ENCODE peak calls at places on chromosomes 13 and 19, in five cellular contexts. One of them, this sample, is unnamed.

GRCh38 chr13:101026736-101027398 is 352.3 kb upstream of the TMTC4 start:
- DNase-seq in stomach: no peak
- DNase-seq in K562: no peak
- DNase-seq in endothelial cell of umbilical vein: no peak
- DNase-seq in breast epithelium: no peak
- DNase-seq in this sample: no peak

GRCh38 chr13:27463500-27463899 is 13.1 kb upstream of the MTIF3 start:
- DNase-seq in stomach: no peak
- DNase-seq in K562: no peak
- DNase-seq in endothelial cell of umbilical vein: no peak
- DNase-seq in breast epithelium: no peak
- DNase-seq in this sample: no peak

GRCh38 chr19:6276447-6276846 is 3.3 kb downstream of the MLLT1 start:
- DNase-seq in stomach: no peak
- DNase-seq in K562: peak; percentile 75
- DNase-seq in endothelial cell of umbilical vein: peak; percentile 58
- DNase-seq in breast epithelium: no peak
- DNase-seq in this sample: no peak

GRCh38 chr19:51372649-51373504 is at the start of gene NKG7:
- DNase-seq in stomach: no peak
- DNase-seq in K562: peak; percentile 34
- DNase-seq in endothelial cell of umbilical vein: no peak
- DNase-seq in breast epithelium: no peak
- DNase-seq in this sample: no peak

GRCh38 chr13:39952244-39953233 is 297.1 kb downstream of the COG6 start:
- DNase-seq in stomach: no peak
- DNase-seq in K562: peak; percentile 10
- DNase-seq in endothelial cell of umbilical vein: peak; percentile 97
- DNase-seq in breast epithelium: no peak
- DNase-seq in this sample: no peak

GRCh38 chr13:108060111-108060510 is 155.2 kb downstream of the LIG4 start:
- DNase-seq in stomach: no peak
- DNase-seq in K562: no peak
- DNase-seq in endothelial cell of umbilical vein: no peak
- DNase-seq in breast epithelium: no peak
- DNase-seq in this sample: no peak

GRCh38 chr13:113333076-113333475 is 30.9 kb downstream of the GRTP1 start:
- DNase-seq in stomach: no peak
- DNase-seq in K562: no peak
- DNase-seq in endothelial cell of umbilical vein: no peak
- DNase-seq in breast epithelium: no peak
- DNase-seq in this sample: no peak

GRCh38 chr13:22498006-22498405 is 682.8 kb upstream of the SGCG start:
- DNase-seq in stomach: no peak
- DNase-seq in K562: no peak
- DNase-seq in endothelial cell of umbilical vein: no peak
- DNase-seq in breast epithelium: no peak
- DNase-seq in this sample: no peak

GRCh38 chr19:14775855-14776254 is 2.5 kb downstream of the ADGRE2 start:
- DNase-seq in stomach: peak; percentile 30
- DNase-seq in K562: peak; percentile 63
- DNase-seq in endothelial cell of umbilical vein: no peak
- DNase-seq in breast epithelium: peak; percentile 39
- DNase-seq in this sample: no peak

GRCh38 chr13:35164324-35164932 is 222.4 kb downstream of the NBEA start:
- DNase-seq in stomach: no peak
- DNase-seq in K562: peak; percentile 17
- DNase-seq in endothelial cell of umbilical vein: peak; percentile 59
- DNase-seq in breast epithelium: no peak
- DNase-seq in this sample: no peak

GRCh38 chr13:39538826-39539555 is 64.0 kb downstream of the LHFPL6 start:
- DNase-seq in stomach: no peak
- DNase-seq in K562: no peak
- DNase-seq in endothelial cell of umbilical vein: no peak
- DNase-seq in breast epithelium: no peak
- DNase-seq in this sample: no peak

GRCh38 chr19:33868076-33868735 is 71.5 kb downstream of the KCTD15 start:
- DNase-seq in stomach: peak; percentile 17
- DNase-seq in K562: no peak
- DNase-seq in endothelial cell of umbilical vein: peak; percentile 21
- DNase-seq in breast epithelium: peak; percentile 47
- DNase-seq in this sample: no peak

GRCh38 chr13:24005711-24006281 is 108.5 kb upstream of the C1QTNF9B start:
- DNase-seq in stomach: no peak
- DNase-seq in K562: no peak
- DNase-seq in endothelial cell of umbilical vein: no peak
- DNase-seq in breast epithelium: no peak
- DNase-seq in this sample: no peak

GRCh38 chr19:18674616-18675015 is 8.9 kb upstream of the CRTC1 start:
- DNase-seq in stomach: no peak
- DNase-seq in K562: no peak
- DNase-seq in endothelial cell of umbilical vein: no peak
- DNase-seq in breast epithelium: no peak
- DNase-seq in this sample: no peak

GRCh38 chr19:48638831-48639381 is 1.7 kb upstream of the DBP start:
- DNase-seq in stomach: no peak
- DNase-seq in K562: peak; percentile 77
- DNase-seq in endothelial cell of umbilical vein: no peak
- DNase-seq in breast epithelium: no peak
- DNase-seq in this sample: peak; percentile 92

GRCh38 chr13:44231786-44232516 is 141.7 kb upstream of the SERP2 start:
- DNase-seq in stomach: peak; percentile 82
- DNase-seq in K562: no peak
- DNase-seq in endothelial cell of umbilical vein: peak; percentile 71
- DNase-seq in breast epithelium: peak; percentile 90
- DNase-seq in this sample: no peak

GRCh38 chr13:44609137-44609536 is 33.0 kb upstream of the TSC22D1 start:
- DNase-seq in stomach: no peak
- DNase-seq in K562: no peak
- DNase-seq in endothelial cell of umbilical vein: no peak
- DNase-seq in breast epithelium: no peak
- DNase-seq in this sample: no peak

GRCh38 chr13:74114202-74114601 is 20.0 kb downstream of the KLF12 start:
- DNase-seq in stomach: no peak
- DNase-seq in K562: no peak
- DNase-seq in endothelial cell of umbilical vein: peak; percentile 28
- DNase-seq in breast epithelium: no peak
- DNase-seq in this sample: no peak

GRCh38 chr13:26867451-26868067 is 107.0 kb upstream of the GPR12 start:
- DNase-seq in stomach: no peak
- DNase-seq in K562: peak; percentile 26
- DNase-seq in endothelial cell of umbilical vein: peak; percentile 38
- DNase-seq in breast epithelium: no peak
- DNase-seq in this sample: no peak

GRCh38 chr19:39160523-39160861 is 34.9 kb downstream of the PAK4 start:
- DNase-seq in stomach: peak; percentile 69
- DNase-seq in K562: no peak
- DNase-seq in endothelial cell of umbilical vein: peak; percentile 13
- DNase-seq in breast epithelium: peak; percentile 94
- DNase-seq in this sample: no peak

GRCh38 chr13:22648325-22648758 is 532.4 kb upstream of the SGCG start:
- DNase-seq in stomach: peak; percentile 51
- DNase-seq in K562: no peak
- DNase-seq in endothelial cell of umbilical vein: no peak
- DNase-seq in breast epithelium: no peak
- DNase-seq in this sample: no peak

GRCh38 chr19:44626067-44626624 is 12.8 kb downstream of the IGSF23 start:
- DNase-seq in stomach: no peak
- DNase-seq in K562: no peak
- DNase-seq in endothelial cell of umbilical vein: peak; percentile 93
- DNase-seq in breast epithelium: peak; percentile 64
- DNase-seq in this sample: no peak
- TF ChIP-seq POLR2AphosphoS5 in stomach: no peak
- TF ChIP-seq POLR2AphosphoS5 in K562: no peak
- TF ChIP-seq POLR2AphosphoS5 in endothelial cell of umbilical vein: peak; percentile 90
- TF ChIP-seq POLR2AphosphoS5 in breast epithelium: no peak
- TF ChIP-seq POLR2AphosphoS5 in this sample: no peak

DNA sequence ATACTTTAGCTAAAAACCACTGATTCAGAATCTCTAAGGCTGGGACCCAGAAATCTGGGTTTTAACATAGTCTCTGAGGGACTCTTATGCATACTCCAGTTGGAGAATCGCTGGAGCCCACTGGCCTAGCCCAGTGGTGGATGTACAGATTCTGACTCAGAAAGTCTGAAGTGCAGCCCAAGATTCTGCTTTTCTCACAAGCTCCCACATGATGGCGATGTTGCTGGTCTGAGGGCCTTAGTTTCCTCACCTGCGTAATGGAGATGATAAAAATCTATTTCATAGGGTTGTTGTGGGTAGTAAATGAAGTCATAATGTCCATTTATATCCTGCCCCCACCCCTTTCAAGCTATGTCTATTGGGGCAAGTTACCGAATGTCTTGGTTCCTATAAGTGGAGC is 7.7 kb upstream of the CDADC1 start:
- DNase-seq in stomach: no peak
- DNase-seq in K562: no peak
- DNase-seq in endothelial cell of umbilical vein: peak; percentile 41
- DNase-seq in breast epithelium: no peak
- DNase-seq in this sample: no peak
- TF ChIP-seq CTCF in stomach: peak; percentile 15
- TF ChIP-seq CTCF in K562: peak; percentile 53
- TF ChIP-seq CTCF in endothelial cell of umbilical vein: peak; percentile 51
- TF ChIP-seq CTCF in breast epithelium: no peak
- TF ChIP-seq CTCF in this sample: no peak

DNA sequence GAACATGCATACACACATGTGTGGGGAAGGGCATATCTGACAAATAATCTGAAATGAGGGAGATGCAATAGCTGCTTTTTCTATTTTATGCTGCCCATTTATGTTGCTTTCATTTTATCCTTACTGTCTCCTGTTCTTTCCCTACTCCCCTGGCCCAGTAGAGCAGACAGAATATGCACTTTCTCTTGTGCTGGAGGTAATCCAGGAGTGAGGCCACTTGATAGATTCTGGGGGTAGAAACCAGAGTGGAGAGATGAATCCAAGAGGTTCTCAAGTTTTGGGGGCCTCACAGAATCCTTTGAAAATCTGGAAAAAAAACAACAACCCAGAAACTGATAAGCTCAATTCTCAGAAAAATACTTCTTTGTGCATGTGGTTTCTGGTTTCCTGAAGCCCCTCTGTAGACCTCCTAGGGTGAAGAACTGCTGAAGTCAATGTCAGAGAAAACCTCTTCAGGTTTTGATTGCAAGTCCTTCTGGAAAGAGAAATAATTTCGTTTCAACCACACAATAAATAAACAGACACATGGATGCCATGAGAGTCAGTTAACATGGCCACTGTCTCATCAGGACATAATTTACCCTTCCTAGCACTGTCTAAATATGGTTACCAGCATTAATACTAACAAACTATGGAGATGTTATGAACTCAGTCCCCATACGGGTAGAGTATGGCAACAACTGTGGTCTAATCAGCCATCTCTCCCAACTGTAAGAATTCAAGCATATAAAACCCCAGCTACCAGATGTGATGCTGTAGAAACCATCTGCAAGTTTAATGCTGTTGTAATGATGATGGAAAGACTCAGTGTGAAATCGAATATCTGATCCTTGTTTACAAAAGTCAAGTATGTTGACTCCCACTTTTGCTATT is 355.6 kb downstream of the SLC7A1 start:
- DNase-seq in stomach: no peak
- DNase-seq in K562: no peak
- DNase-seq in endothelial cell of umbilical vein: no peak
- DNase-seq in breast epithelium: no peak
- DNase-seq in this sample: no peak
- TF ChIP-seq POLR2AphosphoS5 in stomach: no peak
- TF ChIP-seq POLR2AphosphoS5 in K562: no peak
- TF ChIP-seq POLR2AphosphoS5 in endothelial cell of umbilical vein: no peak
- TF ChIP-seq POLR2AphosphoS5 in breast epithelium: no peak
- TF ChIP-seq POLR2AphosphoS5 in this sample: no peak

GRCh38 chr19:47241919-47242644 is 11.1 kb upstream of the BBC3 start:
- DNase-seq in stomach: no peak
- DNase-seq in K562: no peak
- DNase-seq in endothelial cell of umbilical vein: no peak
- DNase-seq in breast epithelium: no peak
- DNase-seq in this sample: no peak

GRCh38 chr19:47243364-47243775 is 12.4 kb upstream of the BBC3 start:
- DNase-seq in stomach: no peak
- DNase-seq in K562: no peak
- DNase-seq in endothelial cell of umbilical vein: peak; percentile 37
- DNase-seq in breast epithelium: no peak
- DNase-seq in this sample: no peak

GRCh38 chr19:47243776-47244547 is 12.4 kb upstream of the CCDC9 start:
- DNase-seq in stomach: peak; percentile 91
- DNase-seq in K562: peak; percentile 88
- DNase-seq in endothelial cell of umbilical vein: peak; percentile 100
- DNase-seq in breast epithelium: peak; percentile 89
- DNase-seq in this sample: no peak

DNA sequence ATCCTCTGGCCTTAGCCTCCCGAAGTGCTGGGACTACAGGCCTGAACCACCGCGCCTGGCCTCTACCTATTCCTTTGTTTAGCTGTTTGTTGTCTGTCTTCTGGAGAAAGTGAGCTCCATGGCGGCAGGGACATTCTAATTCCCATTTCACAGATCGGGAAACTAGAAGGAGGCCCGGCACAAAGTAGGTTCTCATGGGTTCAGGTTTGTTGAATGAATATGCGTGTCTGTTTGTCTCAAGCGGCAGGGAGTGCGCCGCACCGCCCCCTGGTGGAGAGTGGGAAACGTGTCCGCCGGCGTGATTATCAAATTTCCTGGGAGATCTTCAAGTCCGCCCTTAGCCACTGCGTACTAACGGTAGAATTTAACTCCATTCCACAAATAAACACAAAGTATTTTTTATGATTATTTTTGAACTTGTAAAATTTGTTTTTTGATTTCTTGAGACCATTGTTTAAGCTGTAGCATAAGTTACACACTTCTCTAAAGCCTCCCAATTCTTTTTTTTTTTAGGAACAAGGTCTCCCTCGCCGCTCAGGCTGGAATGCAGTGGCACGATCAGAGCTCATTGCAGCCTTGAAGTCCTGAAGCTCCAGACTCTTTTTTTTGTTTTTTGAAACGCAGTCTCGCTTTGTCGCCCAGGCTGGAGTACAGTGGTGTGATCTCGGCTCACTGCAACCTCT is 8.9 kb upstream of the CCDC9 start:
- DNase-seq in stomach: peak; percentile 85
- DNase-seq in K562: peak; percentile 64
- DNase-seq in endothelial cell of umbilical vein: peak; percentile 74
- DNase-seq in breast epithelium: peak; percentile 82
- DNase-seq in this sample: no peak
- TF ChIP-seq CTCF in stomach: peak; percentile 89
- TF ChIP-seq CTCF in K562: peak; percentile 92
- TF ChIP-seq CTCF in endothelial cell of umbilical vein: peak; percentile 84
- TF ChIP-seq CTCF in breast epithelium: peak; percentile 92
- TF ChIP-seq CTCF in this sample: peak; percentile 85